ENCODE peak calls at places on chromosome 16, in five cellular contexts. D is T-helper 9 cell; H is H54; W is neural progenitor cell; G is stimulated activated CD8-positive, alpha-beta memory T cell treated with anti-CD3 and anti-CD28 coated beads, Interleukin-2, amount 100 ng/mL, for 48 hours. R is an unnamed sample.

GRCh38 chr16:31873556-31874353 is at the start of gene ZNF267:
- DNase-seq in D (peak), H (peak), W (peak), G (peak), R (peak)

GRCh38 chr16:58280846-58281301 is 14.0 kb downstream of the PRSS54 start:
- DNase-seq in D (no peak), H (peak), W (no peak), G (no peak), R (no peak)

GRCh38 chr16:49639739-49640388 is 216.0 kb downstream of the ZNF423 start:
- DNase-seq in D (no peak), H (no peak), W (peak), G (no peak), R (no peak)

GRCh38 chr16:88491560-88492310 is 38.7 kb downstream of the ZFPM1 start:
- DNase-seq in D (no peak), H (no peak), W (no peak), G (no peak), R (no peak)

GRCh38 chr16:49498241-49499017 is 124.8 kb downstream of the C16orf78 start:
- DNase-seq in D (no peak), H (no peak), W (no peak), G (no peak), R (no peak)

GRCh38 chr16:80743273-80743672 is 61.1 kb downstream of the CDYL2 start:
- DNase-seq in D (no peak), H (no peak), W (no peak), G (no peak), R (no peak)

GRCh38 chr16:76955629-76956028 is 235.4 kb upstream of the MON1B start:
- DNase-seq in D (no peak), H (no peak), W (no peak), G (no peak), R (no peak)

GRCh38 chr16:47016700-47017133 is 43.2 kb upstream of the DNAJA2 start:
- DNase-seq in D (no peak), H (no peak), W (no peak), G (no peak), R (no peak)

GRCh38 chr16:55393976-55394375 is 70.0 kb downstream of the IRX6 start:
- DNase-seq in D (no peak), H (no peak), W (no peak), G (no peak), R (no peak)

GRCh38 chr16:2852003-2852730 is 5.8 kb downstream of the PRSS22 start:
- DNase-seq in D (no peak), H (no peak), W (no peak), G (no peak), R (no peak)

GRCh38 chr16:68668266-68668665 is 23.2 kb downstream of the CDH3 start:
- DNase-seq in D (no peak), H (no peak), W (no peak), G (no peak), R (peak)

GRCh38 chr16:87435399-87436224 is 43.5 kb downstream of the MAP1LC3B start:
- DNase-seq in D (no peak), H (peak), W (no peak), G (no peak), R (no peak)

GRCh38 chr16:89828870-89829629 is 775 bp downstream of the SPIRE2 start:
- DNase-seq in D (no peak), H (peak), W (no peak), G (no peak), R (no peak)

GRCh38 chr16:11682655-11683096 is 14.4 kb downstream of the SNN start:
- DNase-seq in D (no peak), H (peak), W (no peak), G (no peak), R (no peak)

GRCh38 chr16:6165330-6165984 is 1067.9 kb upstream of the EEF2KMT start:
- DNase-seq in D (no peak), H (no peak), W (peak), G (no peak), R (no peak)

GRCh38 chr16:78118469-78119025 is 19.1 kb downstream of the WWOX start:
- DNase-seq in D (no peak), H (no peak), W (no peak), G (no peak), R (no peak)

GRCh38 chr16:4696172-4696904 is 3.0 kb downstream of the NUDT16L1 start:
- DNase-seq in D (no peak), H (no peak), W (no peak), G (no peak), R (no peak)

GRCh38 chr16:8572919-8573724 is 17.2 kb downstream of the TMEM114 start:
- DNase-seq in D (no peak), H (peak), W (peak), G (no peak), R (no peak)

GRCh38 chr16:12290165-12290564 is 313.6 kb downstream of the SNX29 start:
- DNase-seq in D (no peak), H (no peak), W (no peak), G (no peak), R (no peak)

GRCh38 chr16:85291302-85292148 is 179.3 kb upstream of the CIBAR2 start:
- DNase-seq in D (no peak), H (no peak), W (peak), G (no peak), R (no peak)

GRCh38 chr16:84527486-84528269 is 23.2 kb upstream of the MEAK7 start:
- DNase-seq in D (no peak), H (no peak), W (no peak), G (no peak), R (no peak)

GRCh38 chr16:84703671-84704070 is 3.9 kb downstream of the USP10 start:
- DNase-seq in D (no peak), H (no peak), W (peak), G (no peak), R (no peak)

GRCh38 chr16:66070140-66070887 is 296.2 kb upstream of the CDH5 start:
- DNase-seq in D (no peak), H (no peak), W (no peak), G (no peak), R (no peak)